ENCODE peak calls at places on chromosomes 13 and 19, in six cellular contexts. One of them, this sample, is unnamed. For H3K36me3 and H3K4me1, the result is how much of the 10 kb centered on the place peaks cover.

GRCh38 chr13:74061939-74062595 is 72.1 kb downstream of the KLF12 start:
- DNase-seq in thoracic aorta: no peak
- DNase-seq in prostate gland: no peak
- DNase-seq in testis: peak
- DNase-seq in osteoblast: peak
- DNase-seq in body of pancreas: peak
- DNase-seq in this sample: no peak

GRCh38 chr19:31470229-31470939 is 121.1 kb upstream of the TSHZ3 start:
- DNase-seq in thoracic aorta: no peak
- DNase-seq in prostate gland: no peak
- DNase-seq in testis: no peak
- DNase-seq in osteoblast: no peak
- DNase-seq in body of pancreas: no peak
- DNase-seq in this sample: no peak

GRCh38 chr19:2582984-2583956 is 107.3 kb downstream of the GADD45B start:
- DNase-seq in thoracic aorta: no peak
- DNase-seq in prostate gland: no peak
- DNase-seq in testis: no peak
- DNase-seq in osteoblast: no peak
- DNase-seq in body of pancreas: no peak
- DNase-seq in this sample: no peak

GRCh38 chr13:37059136-37059847 is at the start of gene SUPT20H:
- DNase-seq in thoracic aorta: peak
- DNase-seq in prostate gland: peak
- DNase-seq in testis: peak
- DNase-seq in osteoblast: peak
- DNase-seq in body of pancreas: peak
- DNase-seq in this sample: peak

GRCh38 chr19:1354496-1355257 is 29.0 kb upstream of the NDUFS7 start:
- DNase-seq in thoracic aorta: peak
- DNase-seq in prostate gland: peak
- DNase-seq in testis: peak
- DNase-seq in osteoblast: peak
- DNase-seq in body of pancreas: peak
- DNase-seq in this sample: peak

GRCh38 chr13:32828711-32829110 is 187.5 kb upstream of the KL start:
- DNase-seq in thoracic aorta: no peak
- DNase-seq in prostate gland: no peak
- DNase-seq in testis: no peak
- DNase-seq in osteoblast: no peak
- DNase-seq in body of pancreas: no peak
- DNase-seq in this sample: no peak

GRCh38 chr13:78603240-78603947 is at the start of gene POU4F1:
- DNase-seq in thoracic aorta: no peak
- DNase-seq in prostate gland: no peak
- DNase-seq in testis: peak
- DNase-seq in osteoblast: peak
- DNase-seq in body of pancreas: peak
- DNase-seq in this sample: no peak

GRCh38 chr19:45474191-45474940 is 6.6 kb downstream of the FOSB start:
- DNase-seq in thoracic aorta: no peak
- DNase-seq in prostate gland: no peak
- DNase-seq in testis: no peak
- DNase-seq in osteoblast: no peak
- DNase-seq in body of pancreas: no peak
- DNase-seq in this sample: no peak

GRCh38 chr13:92671821-92672220 is 554.8 kb upstream of the GPC6 start:
- DNase-seq in thoracic aorta: no peak
- DNase-seq in prostate gland: no peak
- DNase-seq in testis: no peak
- DNase-seq in osteoblast: no peak
- DNase-seq in body of pancreas: no peak
- DNase-seq in this sample: no peak

GRCh38 chr19:12953456-12954149 is 3.4 kb downstream of the GADD45GIP1 start:
- DNase-seq in thoracic aorta: no peak
- DNase-seq in prostate gland: no peak
- DNase-seq in testis: no peak
- DNase-seq in osteoblast: peak
- DNase-seq in body of pancreas: no peak
- DNase-seq in this sample: no peak

GRCh38 chr13:101341464-101341863 is 74.8 kb downstream of the NALCN start:
- DNase-seq in thoracic aorta: no peak
- DNase-seq in prostate gland: no peak
- DNase-seq in testis: no peak
- DNase-seq in osteoblast: no peak
- DNase-seq in body of pancreas: no peak
- DNase-seq in this sample: no peak

GRCh38 chr13:110683203-110683883 is 22.6 kb downstream of the CARS2 start:
- DNase-seq in thoracic aorta: no peak
- DNase-seq in prostate gland: no peak
- DNase-seq in testis: peak
- DNase-seq in osteoblast: peak
- DNase-seq in body of pancreas: no peak
- DNase-seq in this sample: no peak

GRCh38 chr13:101049166-101049850 is 367.0 kb downstream of the NALCN start:
- DNase-seq in thoracic aorta: no peak
- DNase-seq in prostate gland: no peak
- DNase-seq in testis: no peak
- DNase-seq in osteoblast: no peak
- DNase-seq in body of pancreas: no peak
- DNase-seq in this sample: no peak

GRCh38 chr13:89857502-89857901 is 1490.0 kb upstream of the MIR17HG start:
- DNase-seq in thoracic aorta: no peak
- DNase-seq in prostate gland: no peak
- DNase-seq in testis: no peak
- DNase-seq in osteoblast: no peak
- DNase-seq in body of pancreas: no peak
- DNase-seq in this sample: no peak

GRCh38 chr13:99320693-99321481 is 13.7 kb upstream of the GPR183 start:
- DNase-seq in thoracic aorta: no peak
- DNase-seq in prostate gland: no peak
- DNase-seq in testis: no peak
- DNase-seq in osteoblast: no peak
- DNase-seq in body of pancreas: no peak
- DNase-seq in this sample: no peak

GRCh38 chr13:37868691-37869505 is 674 bp downstream of the TRPC4 start:
- DNase-seq in thoracic aorta: no peak
- DNase-seq in prostate gland: no peak
- DNase-seq in testis: no peak
- DNase-seq in osteoblast: peak
- DNase-seq in body of pancreas: no peak
- DNase-seq in this sample: no peak

GRCh38 chr13:44108345-44108858 is 228.7 kb downstream of the LACC1 start:
- DNase-seq in thoracic aorta: no peak
- DNase-seq in prostate gland: peak
- DNase-seq in testis: no peak
- DNase-seq in osteoblast: no peak
- DNase-seq in body of pancreas: peak
- DNase-seq in this sample: peak

GRCh38 chr13:113315992-113316391 is 19.0 kb downstream of the LAMP1 start:
- DNase-seq in thoracic aorta: no peak
- DNase-seq in prostate gland: no peak
- DNase-seq in testis: no peak
- DNase-seq in osteoblast: peak
- DNase-seq in body of pancreas: no peak
- DNase-seq in this sample: no peak
- H3K36me3 ChIP-seq in thoracic aorta: under half
- H3K36me3 ChIP-seq in prostate gland: under half
- H3K36me3 ChIP-seq in testis: under half
- H3K36me3 ChIP-seq in osteoblast: under half
- H3K36me3 ChIP-seq in body of pancreas: under half
- H3K36me3 ChIP-seq in this sample: under half

GRCh38 chr13:22498006-22498405 is 682.8 kb upstream of the SGCG start:
- DNase-seq in thoracic aorta: no peak
- DNase-seq in prostate gland: no peak
- DNase-seq in testis: no peak
- DNase-seq in osteoblast: no peak
- DNase-seq in body of pancreas: no peak
- DNase-seq in this sample: no peak
- H3K4me1 ChIP-seq in thoracic aorta: under half
- H3K4me1 ChIP-seq in prostate gland: under half
- H3K4me1 ChIP-seq in testis: under half
- H3K4me1 ChIP-seq in osteoblast: under half
- H3K4me1 ChIP-seq in body of pancreas: under half
- H3K4me1 ChIP-seq in this sample: under half

DNA sequence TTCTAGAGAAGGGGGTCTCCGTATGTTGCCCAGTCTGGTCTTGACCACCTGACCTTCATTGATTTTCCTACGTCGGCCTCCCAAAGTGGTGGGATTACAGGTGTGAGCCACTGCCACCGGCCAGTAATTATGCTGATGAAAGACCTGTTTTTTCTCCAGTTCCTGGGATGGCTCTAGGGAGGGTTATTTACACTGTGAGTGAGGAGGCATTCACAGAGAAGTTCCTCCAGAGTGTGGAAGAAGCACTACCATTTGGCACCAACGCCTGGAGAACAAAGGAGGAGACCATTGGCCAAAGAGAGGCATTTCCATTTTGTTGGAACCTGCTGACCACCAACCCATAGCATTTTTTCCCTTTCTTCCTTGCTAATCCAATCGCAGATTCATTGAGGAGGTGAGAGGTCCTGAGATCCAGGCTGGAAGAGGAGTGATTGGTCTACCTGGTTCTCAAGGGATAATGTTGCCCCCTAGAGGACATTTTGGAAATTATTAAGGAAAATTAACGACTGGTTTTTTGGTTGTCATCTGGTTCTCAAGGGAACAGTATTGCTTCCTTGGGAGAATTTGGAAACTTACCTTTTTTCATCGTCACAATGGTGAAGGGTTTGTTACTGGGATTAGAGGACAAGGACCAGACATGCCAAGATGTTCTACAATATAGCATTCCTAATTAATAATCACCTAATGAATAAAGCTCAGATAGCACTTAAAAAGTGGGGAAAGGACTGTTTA is 5.5 kb upstream of the SAE1 start:
- DNase-seq in thoracic aorta: no peak
- DNase-seq in prostate gland: no peak
- DNase-seq in testis: peak
- DNase-seq in osteoblast: peak
- DNase-seq in body of pancreas: peak
- DNase-seq in this sample: peak
- H3K36me3 ChIP-seq in thoracic aorta: under half
- H3K36me3 ChIP-seq in prostate gland: under half
- H3K36me3 ChIP-seq in testis: under half
- H3K36me3 ChIP-seq in osteoblast: under half
- H3K36me3 ChIP-seq in body of pancreas: under half
- H3K36me3 ChIP-seq in this sample: under half

GRCh38 chr19:6588508-6589345 is 2.2 kb downstream of the CD70 start:
- DNase-seq in thoracic aorta: no peak
- DNase-seq in prostate gland: no peak
- DNase-seq in testis: no peak
- DNase-seq in osteoblast: peak
- DNase-seq in body of pancreas: no peak
- DNase-seq in this sample: no peak

GRCh38 chr19:6586056-6586455 is 4.9 kb downstream of the CD70 start:
- DNase-seq in thoracic aorta: no peak
- DNase-seq in prostate gland: no peak
- DNase-seq in testis: no peak
- DNase-seq in osteoblast: no peak
- DNase-seq in body of pancreas: no peak
- DNase-seq in this sample: no peak

GRCh38 chr19:6587998-6588507 is 2.9 kb downstream of the CD70 start:
- DNase-seq in thoracic aorta: no peak
- DNase-seq in prostate gland: no peak
- DNase-seq in testis: no peak
- DNase-seq in osteoblast: no peak
- DNase-seq in body of pancreas: no peak
- DNase-seq in this sample: no peak

GRCh38 chr19:6587093-6587820 is 3.7 kb downstream of the CD70 start:
- DNase-seq in thoracic aorta: no peak
- DNase-seq in prostate gland: no peak
- DNase-seq in testis: no peak
- DNase-seq in osteoblast: peak
- DNase-seq in body of pancreas: no peak
- DNase-seq in this sample: no peak

GRCh38 chr19:6586726-6587092 is 4.2 kb downstream of the CD70 start:
- DNase-seq in thoracic aorta: no peak
- DNase-seq in prostate gland: no peak
- DNase-seq in testis: no peak
- DNase-seq in osteoblast: no peak
- DNase-seq in body of pancreas: no peak
- DNase-seq in this sample: no peak
- H3K4me1 ChIP-seq in thoracic aorta: under half
- H3K4me1 ChIP-seq in prostate gland: under half
- H3K4me1 ChIP-seq in testis: under half
- H3K4me1 ChIP-seq in osteoblast: under half
- H3K4me1 ChIP-seq in body of pancreas: under half
- H3K4me1 ChIP-seq in this sample: under half